ENCODE peak calls at places on chromosomes 13 and 19, in four cellular contexts. E, B, Y and C are unnamed samples.
A peak's percentile ranks its signal among the peaks of the same experiment; 100 is the strongest.

GRCh38 chr13:111540486-111540885 is 220.0 kb downstream of the TEX29 start:
- DNase-seq in E (no peak), B (no peak), Y (no peak), C (no peak)

GRCh38 chr13:24500977-24501376 is 11.6 kb downstream of the PARP4 start:
- DNase-seq in E (no peak), B (no peak), Y (peak; percentile 36), C (no peak)

GRCh38 chr13:78129850-78130249 is 211.2 kb upstream of the EDNRB start:
- DNase-seq in E (no peak), B (no peak), Y (no peak), C (no peak)

GRCh38 chr13:61413572-61413971 is 2.1 kb downstream of the PCDH20 start:
- DNase-seq in E (no peak), B (peak; percentile 2), Y (no peak), C (no peak)

GRCh38 chr13:37617162-37617561 is 18.6 kb upstream of the POSTN start:
- DNase-seq in E (no peak), B (no peak), Y (no peak), C (no peak)

GRCh38 chr19:1471514-1472107 is 7.4 kb downstream of the C19orf25 start:
- DNase-seq in E (no peak), B (no peak), Y (no peak), C (no peak)

GRCh38 chr19:16435999-16436650 is 35.6 kb downstream of the EPS15L1 start:
- DNase-seq in E (no peak), B (peak; percentile 40), Y (no peak), C (no peak)

GRCh38 chr13:32940601-32941000 is 75.6 kb upstream of the KL start:
- DNase-seq in E (no peak), B (no peak), Y (peak; percentile 22), C (no peak)

GRCh38 chr13:34025746-34026145 is 207.8 kb downstream of the RFC3 start:
- DNase-seq in E (no peak), B (no peak), Y (peak; percentile 29), C (no peak)

GRCh38 chr19:16319466-16319865 is 5.2 kb upstream of the KLF2 start:
- DNase-seq in E (no peak), B (no peak), Y (no peak), C (no peak)

GRCh38 chr19:2491130-2491801 is 15.3 kb downstream of the GADD45B start:
- DNase-seq in E (peak; percentile 59), B (peak; percentile 65), Y (peak; percentile 43), C (peak; percentile 96)

GRCh38 chr13:75049936-75050335 is 432.0 kb downstream of the TBC1D4 start:
- DNase-seq in E (no peak), B (no peak), Y (no peak), C (no peak)

GRCh38 chr19:28686741-28687140 is 526.2 kb downstream of the UQCRFS1 start:
- DNase-seq in E (no peak), B (no peak), Y (no peak), C (no peak)

GRCh38 chr19:277131-277530 is 14.1 kb downstream of the PLPP2 start:
- DNase-seq in E (no peak), B (no peak), Y (no peak), C (no peak)

GRCh38 chr13:42547615-42548014 is 26.3 kb upstream of the TNFSF11 start:
- DNase-seq in E (no peak), B (no peak), Y (no peak), C (no peak)

GRCh38 chr19:13861714-13862531 is 15.0 kb upstream of the NANOS3 start:
- DNase-seq in E (peak; percentile 87), B (peak; percentile 94), Y (peak; percentile 93), C (peak; percentile 95)

GRCh38 chr19:45863840-45864628 is at the start of gene FOXA3:
- DNase-seq in E (no peak), B (no peak), Y (no peak), C (peak; percentile 85)

GRCh38 chr13:104584481-104584880 is 1518.3 kb upstream of the SLC10A2 start:
- DNase-seq in E (no peak), B (no peak), Y (no peak), C (no peak)

GRCh38 chr13:34411881-34412280 is 530.2 kb upstream of the NBEA start:
- DNase-seq in E (no peak), B (no peak), Y (no peak), C (no peak)

GRCh38 chr13:102598061-102598460 is 1.3 kb downstream of the TPP2 start:
- DNase-seq in E (no peak), B (no peak), Y (no peak), C (no peak)

GRCh38 chr19:52653161-52653560 is 15.0 kb upstream of the ZNF83 start:
- DNase-seq in E (no peak), B (no peak), Y (no peak), C (no peak)

GRCh38 chr13:110108348-110109139 is 198.4 kb downstream of the COL4A1 start:
- DNase-seq in E (peak; percentile 73), B (peak; percentile 90), Y (peak; percentile 90), C (peak; percentile 59)

GRCh38 chr19:5691205-5691929 is 1.3 kb downstream of the RPL36 start:
- DNase-seq in E (no peak), B (peak; percentile 32), Y (peak; percentile 78), C (peak; percentile 78)

GRCh38 chr19:640156-640548 is 473 bp downstream of the FGF22 start:
- DNase-seq in E (no peak), B (no peak), Y (no peak), C (no peak)

GRCh38 chr19:54551950-54552912 is 21.4 kb upstream of the LILRA2 start:
- DNase-seq in E (no peak), B (no peak), Y (no peak), C (peak; percentile 21)

GRCh38 chr19:12293771-12294307 is 844 bp downstream of the ZNF44 start:
- DNase-seq in E (peak; percentile 45), B (peak; percentile 75), Y (peak; percentile 82), C (peak; percentile 92)

GRCh38 chr13:57123660-57124059 is 17.1 kb upstream of the PRR20A start:
- DNase-seq in E (no peak), B (no peak), Y (no peak), C (no peak)

GRCh38 chr13:19606152-19606551 is 27.3 kb upstream of the MPHOSPH8 start:
- DNase-seq in E (no peak), B (no peak), Y (no peak), C (no peak)

GRCh38 chr13:101053289-101053688 is 363.0 kb downstream of the NALCN start:
- DNase-seq in E (no peak), B (no peak), Y (no peak), C (no peak)

GRCh38 chr19:8877854-8878705 is 45.9 kb downstream of the MBD3L1 start:
- DNase-seq in E (no peak), B (no peak), Y (no peak), C (no peak)

GRCh38 chr19:33514885-33515485 is 6.6 kb downstream of the PEPD start:
- DNase-seq in E (no peak), B (peak; percentile 48), Y (no peak), C (peak; percentile 49)

GRCh38 chr19:4977299-4978174 is 8.6 kb downstream of the KDM4B start:
- DNase-seq in E (no peak), B (peak; percentile 84), Y (peak; percentile 63), C (peak; percentile 37)

GRCh38 chr19:35513975-35514809 is 743 bp upstream of the DMKN start:
- DNase-seq in E (no peak), B (peak; percentile 60), Y (no peak), C (no peak)

GRCh38 chr13:51585234-51585672 is 991 bp downstream of the WDFY2 start:
- DNase-seq in E (no peak), B (no peak), Y (no peak), C (no peak)

GRCh38 chr13:52670726-52671125 is 18.1 kb downstream of the SUGT1 start:
- DNase-seq in E (no peak), B (no peak), Y (no peak), C (no peak)

GRCh38 chr19:15251010-15251748 is 18.9 kb upstream of the EPHX3 start:
- DNase-seq in E (peak; percentile 33), B (no peak), Y (peak; percentile 64), C (no peak)

GRCh38 chr13:95300625-95301134 is 571 bp downstream of the ABCC4 start:
- DNase-seq in E (peak; percentile 24), B (peak; percentile 49), Y (peak; percentile 38), C (peak; percentile 63)

GRCh38 chr19:7307590-7308218 is 13.5 kb upstream of the INSR start:
- DNase-seq in E (no peak), B (no peak), Y (no peak), C (peak; percentile 37)

GRCh38 chr19:7311911-7312310 is 17.7 kb upstream of the INSR start:
- DNase-seq in E (no peak), B (no peak), Y (no peak), C (no peak)

GRCh38 chr19:7318176-7318575 is 24.0 kb upstream of the INSR start:
- DNase-seq in E (no peak), B (no peak), Y (no peak), C (no peak)

GRCh38 chr19:7312816-7313215 is 18.6 kb upstream of the INSR start:
- DNase-seq in E (no peak), B (no peak), Y (no peak), C (no peak)
- H3K4me1 ChIP-seq in E (no peaks in the 10 kb centered on the region), B (no peaks in the 10 kb centered on the region), Y (no peaks in the 10 kb centered on the region), C (no peaks in the 10 kb centered on the region)

DNA sequence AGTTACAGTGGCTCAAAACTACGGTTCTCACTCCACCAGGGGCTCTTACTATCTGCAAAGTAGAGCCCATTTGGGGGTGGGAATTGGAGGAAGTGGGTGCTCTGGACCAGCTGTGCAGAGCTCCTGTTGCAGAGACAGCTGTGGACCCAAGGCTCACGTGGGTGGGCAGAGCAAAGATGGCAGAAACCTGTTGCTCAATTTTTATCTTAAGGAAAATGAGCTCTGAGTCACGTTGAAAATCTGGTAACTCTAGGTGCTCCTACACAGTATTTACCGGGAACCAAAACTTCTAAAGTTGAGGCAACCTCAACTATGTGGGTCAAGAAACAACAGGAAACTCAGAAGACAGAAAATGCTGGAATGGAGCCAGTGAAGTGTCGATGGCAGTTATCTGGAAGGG is 30.2 kb upstream of the SLC15A1 start:
- DNase-seq in E (no peak), B (no peak), Y (no peak), C (no peak)
- H3K27ac ChIP-seq in E (no peak overlapping the region), B (no peak overlapping the region), Y (no peak overlapping the region), C (no peak overlapping the region)

GRCh38 chr19:17863520-17864182 is 3.9 kb downstream of the RPL18A start:
- DNase-seq in E (no peak), B (peak; percentile 88), Y (peak; percentile 85), C (no peak)
- TF ChIP-seq POLR2A in E (no peak), B (no peak), Y (no peak), C (no peak)

GRCh38 chr19:41895745-41896580 is 13.0 kb downstream of the ARHGEF1 start:
- DNase-seq in E (no peak), B (no peak), Y (no peak), C (no peak)
- H3K4me1 ChIP-seq in E (no peaks in the 10 kb centered on the region), B (no peaks in the 10 kb centered on the region), Y (no peaks in the 10 kb centered on the region), C (no peaks in the 10 kb centered on the region)